ENCODE peak calls at places on chromosomes 11 and 22, in five cellular contexts. One of them, this sample, is unnamed.

GRCh38 chr22:49994361-49995058 is 18.1 kb downstream of the IL17REL start:
- DNase-seq in HepG2: no peak
- DNase-seq in H1: peak
- DNase-seq in GM12878: no peak
- DNase-seq in K562: no peak
- DNase-seq in this sample: no peak

GRCh38 chr22:25892678-25893077 is 150.7 kb downstream of the MYO18B start:
- DNase-seq in K562: no peak
- DNase-seq in HepG2: no peak
- DNase-seq in GM12878: no peak
- DNase-seq in H1: no peak
- DNase-seq in this sample: no peak

GRCh38 chr22:23180893-23181762 is 819 bp downstream of the BCR start:
- DNase-seq in K562: peak
- DNase-seq in GM12878: no peak
- DNase-seq in HepG2: no peak
- DNase-seq in H1: no peak
- DNase-seq in this sample: no peak

GRCh38 chr11:112172362-112172994 is 2.8 kb upstream of the BCO2 start:
- DNase-seq in GM12878: no peak
- DNase-seq in HepG2: no peak
- DNase-seq in K562: no peak
- DNase-seq in H1: no peak
- DNase-seq in this sample: no peak

GRCh38 chr11:122861631-122862030 is 20.9 kb upstream of the JHY start:
- DNase-seq in HepG2: no peak
- DNase-seq in H1: no peak
- DNase-seq in GM12878: no peak
- DNase-seq in K562: no peak
- DNase-seq in this sample: no peak

GRCh38 chr22:29311468-29312217 is 3.9 kb downstream of the RASL10A start:
- DNase-seq in H1: peak
- DNase-seq in HepG2: no peak
- DNase-seq in GM12878: no peak
- DNase-seq in K562: no peak
- DNase-seq in this sample: no peak

GRCh38 chr11:67640021-67640757 is 626 bp upstream of the TBX10 start:
- DNase-seq in HepG2: peak
- DNase-seq in H1: peak
- DNase-seq in GM12878: no peak
- DNase-seq in K562: peak
- DNase-seq in this sample: peak

GRCh38 chr11:115122274-115122673 is 381.9 kb downstream of the CADM1 start:
- DNase-seq in H1: no peak
- DNase-seq in K562: peak
- DNase-seq in GM12878: no peak
- DNase-seq in HepG2: no peak
- DNase-seq in this sample: no peak

GRCh38 chr11:72352859-72353551 is 81.3 kb downstream of the CLPB start:
- DNase-seq in K562: no peak
- DNase-seq in H1: no peak
- DNase-seq in GM12878: peak
- DNase-seq in HepG2: no peak
- DNase-seq in this sample: no peak

GRCh38 chr22:33328789-33329296 is 270.7 kb upstream of the SYN3 start:
- DNase-seq in HepG2: peak
- DNase-seq in H1: no peak
- DNase-seq in K562: no peak
- DNase-seq in GM12878: no peak
- DNase-seq in this sample: no peak

GRCh38 chr11:353315-353857 is 15.9 kb upstream of the B4GALNT4 start:
- DNase-seq in HepG2: peak
- DNase-seq in K562: no peak
- DNase-seq in GM12878: no peak
- DNase-seq in H1: no peak
- DNase-seq in this sample: no peak

GRCh38 chr22:47199949-47200272 is 437.5 kb downstream of the TBC1D22A start:
- DNase-seq in H1: no peak
- DNase-seq in GM12878: no peak
- DNase-seq in K562: no peak
- DNase-seq in HepG2: no peak
- DNase-seq in this sample: no peak
- TF ChIP-seq MAX in H1: no peak
- TF ChIP-seq MAX in GM12878: no peak
- TF ChIP-seq MAX in K562: no peak
- TF ChIP-seq MAX in HepG2: no peak
- TF ChIP-seq MAX in this sample: no peak

GRCh38 chr22:28029201-28029948 is 110.3 kb upstream of the PITPNB start:
- DNase-seq in HepG2: no peak
- DNase-seq in K562: no peak
- DNase-seq in H1: peak
- DNase-seq in GM12878: no peak
- DNase-seq in this sample: no peak
- TF ChIP-seq POLR2AphosphoS5 in HepG2: no peak
- TF ChIP-seq POLR2AphosphoS5 in K562: no peak
- TF ChIP-seq POLR2AphosphoS5 in H1: no peak
- TF ChIP-seq POLR2AphosphoS5 in GM12878: no peak
- TF ChIP-seq POLR2AphosphoS5 in this sample: no peak

DNA sequence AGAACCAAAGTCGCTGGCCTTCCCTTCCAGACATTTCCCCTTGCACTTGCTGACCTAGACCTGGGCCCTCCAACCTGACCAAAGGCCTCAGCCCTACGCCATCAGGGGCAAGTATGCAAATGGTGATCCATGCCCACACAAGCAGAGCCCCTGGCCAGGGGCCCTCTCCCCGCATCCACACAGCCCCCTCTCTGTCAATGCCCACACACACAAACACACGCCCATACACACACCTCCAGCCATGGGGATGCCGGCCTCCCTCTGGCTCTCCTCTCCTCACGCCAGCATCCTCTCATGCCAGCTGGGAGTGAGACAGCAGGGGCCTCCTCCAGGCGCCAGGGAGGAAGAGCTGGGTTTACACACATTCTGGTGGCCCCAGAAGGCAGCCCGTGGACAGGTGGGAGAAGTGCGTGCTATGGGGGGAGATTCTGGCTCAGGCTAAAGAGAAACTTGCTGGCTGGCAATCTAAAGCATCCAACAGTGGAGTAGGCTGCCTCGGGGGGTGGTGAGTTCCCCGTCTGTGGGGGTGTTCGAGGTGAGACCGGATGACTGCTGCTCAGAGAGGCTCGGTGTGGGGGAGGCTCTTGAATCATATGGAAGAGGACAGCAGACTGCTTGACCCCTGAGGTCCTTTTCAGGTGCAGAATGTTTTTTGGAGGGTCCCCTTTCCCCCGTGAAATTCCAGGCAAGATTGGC is 4.8 kb downstream of the NRXN2 start:
- DNase-seq in GM12878: no peak
- DNase-seq in HepG2: no peak
- DNase-seq in K562: no peak
- DNase-seq in H1: no peak
- DNase-seq in this sample: no peak
- TF ChIP-seq SRF in GM12878: no peak
- TF ChIP-seq SRF in HepG2: no peak
- TF ChIP-seq SRF in K562: no peak
- TF ChIP-seq SRF in H1: no peak
- TF ChIP-seq SRF in this sample: no peak

DNA sequence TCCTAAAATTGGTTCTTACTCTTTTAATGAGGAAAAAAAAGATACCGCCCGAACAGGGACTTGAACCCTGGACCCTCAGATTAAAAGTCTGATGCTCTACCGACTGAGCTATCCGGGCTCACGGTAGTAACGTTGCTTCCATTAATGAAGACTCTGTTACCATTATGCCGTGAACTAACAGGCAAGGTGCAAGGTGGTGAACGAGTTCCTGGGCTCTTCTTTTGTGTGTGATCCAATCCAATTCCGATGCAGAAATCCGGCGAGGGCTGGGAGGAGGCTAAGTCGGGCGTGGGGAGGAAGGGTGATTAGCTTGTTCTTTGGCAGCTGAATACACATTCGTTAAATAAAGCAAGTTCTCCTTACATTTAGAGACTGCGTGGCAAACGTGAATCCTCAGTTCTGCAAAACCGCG is 49.0 kb downstream of the OR4D9 start:
- DNase-seq in HepG2: peak
- DNase-seq in K562: peak
- DNase-seq in H1: peak
- DNase-seq in GM12878: peak
- DNase-seq in this sample: peak
- TF ChIP-seq MAX in HepG2: no peak
- TF ChIP-seq MAX in K562: no peak
- TF ChIP-seq MAX in H1: no peak
- TF ChIP-seq MAX in GM12878: no peak
- TF ChIP-seq MAX in this sample: no peak

DNA sequence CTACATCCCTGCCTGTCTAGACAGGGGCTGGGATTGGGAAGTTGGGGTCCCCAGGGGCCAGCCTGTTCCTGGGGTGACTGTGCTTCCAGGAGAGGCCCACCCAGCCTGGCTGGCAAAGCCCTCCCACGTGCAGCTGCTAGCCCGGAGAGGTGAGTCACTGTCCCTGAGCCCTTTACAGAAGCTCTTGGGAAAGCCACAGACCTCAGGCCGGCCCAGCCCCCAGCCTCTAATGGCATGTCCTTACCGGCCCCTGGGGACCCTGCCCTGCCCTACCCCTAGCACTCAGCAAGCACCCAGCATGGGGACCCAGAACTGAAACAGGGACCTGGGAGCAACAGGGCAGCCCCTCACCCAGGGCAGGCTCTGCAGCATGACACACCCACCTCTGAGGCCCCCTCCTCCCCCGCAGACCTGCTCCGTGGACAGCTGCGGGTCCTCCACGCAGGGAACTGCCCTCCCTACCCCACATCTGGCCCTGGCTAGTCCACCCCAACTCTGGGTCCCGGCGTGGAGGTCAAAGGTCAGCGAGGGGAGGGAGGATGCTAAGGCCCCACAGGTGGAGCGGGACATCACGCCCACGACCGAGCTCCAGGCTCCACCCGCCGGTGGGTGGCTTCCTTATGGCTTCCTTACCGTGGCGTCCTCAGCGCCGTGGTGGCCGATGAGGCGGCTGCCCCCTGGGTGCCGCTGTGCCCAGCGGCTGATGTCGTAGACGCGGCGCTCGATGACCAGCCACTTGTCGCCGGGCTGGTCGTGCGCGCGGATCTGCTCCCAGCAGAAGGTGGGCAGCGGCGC is 612 bp downstream of the FADS3 start:
- DNase-seq in H1: peak
- DNase-seq in HepG2: peak
- DNase-seq in GM12878: no peak
- DNase-seq in K562: peak
- DNase-seq in this sample: no peak
- TF ChIP-seq POLR2AphosphoS5 in H1: no peak
- TF ChIP-seq POLR2AphosphoS5 in HepG2: no peak
- TF ChIP-seq POLR2AphosphoS5 in GM12878: no peak
- TF ChIP-seq POLR2AphosphoS5 in K562: no peak
- TF ChIP-seq POLR2AphosphoS5 in this sample: no peak

DNA sequence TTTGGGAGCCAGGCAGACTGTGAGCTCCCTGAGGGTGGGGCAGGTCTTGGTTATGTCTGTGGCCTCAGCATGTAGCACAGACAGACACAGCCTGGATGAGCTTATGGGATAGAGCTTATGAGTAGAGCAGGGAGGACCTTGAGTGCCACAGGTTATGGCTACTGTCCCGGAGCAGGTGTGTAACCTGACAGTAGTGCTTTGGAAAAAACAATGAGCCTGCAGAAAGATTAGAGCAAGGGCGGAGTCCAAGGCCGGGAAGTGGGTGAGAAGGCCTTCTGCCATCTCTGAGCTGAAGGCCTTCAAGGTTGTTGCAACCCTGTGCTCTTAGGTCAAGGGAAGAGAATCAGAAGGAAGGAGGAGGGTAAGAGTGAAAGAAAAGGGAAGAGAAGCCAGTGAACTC is 4.0 kb upstream of the TAGLN start:
- DNase-seq in H1: no peak
- DNase-seq in GM12878: no peak
- DNase-seq in K562: no peak
- DNase-seq in HepG2: no peak
- DNase-seq in this sample: no peak
- TF ChIP-seq SRF in H1: no peak
- TF ChIP-seq SRF in GM12878: no peak
- TF ChIP-seq SRF in K562: no peak
- TF ChIP-seq SRF in HepG2: no peak
- TF ChIP-seq SRF in this sample: no peak

DNA sequence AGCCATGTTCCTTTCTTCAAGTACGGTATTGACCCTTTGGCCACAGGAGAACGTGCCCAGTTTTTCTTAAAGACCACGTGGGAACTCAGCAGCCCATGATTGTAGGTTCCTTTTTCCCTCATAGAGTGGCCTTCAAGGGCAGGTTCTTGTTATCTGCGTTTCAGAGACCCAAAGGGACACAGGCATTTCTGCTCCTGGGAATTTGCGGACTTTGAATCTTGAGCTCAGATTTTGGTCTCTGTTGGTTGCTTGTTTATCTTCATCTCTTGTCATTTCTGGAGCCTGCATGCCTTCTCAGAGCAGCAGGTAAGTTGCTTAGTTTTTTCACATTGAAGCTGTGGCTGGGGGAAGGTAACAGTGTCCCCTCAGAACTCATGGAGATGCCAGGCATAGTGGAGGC is 12.0 kb downstream of the MARK2 start:
- DNase-seq in GM12878: no peak
- DNase-seq in HepG2: no peak
- DNase-seq in H1: no peak
- DNase-seq in K562: no peak
- DNase-seq in this sample: no peak
- TF ChIP-seq MAX in GM12878: no peak
- TF ChIP-seq MAX in HepG2: no peak
- TF ChIP-seq MAX in H1: no peak
- TF ChIP-seq MAX in K562: no peak
- TF ChIP-seq MAX in this sample: no peak